ENCODE peak calls at places on chromosome 16, in seven cellular contexts. N is HCT116, S is GM12891, F is spleen, W is HL-60, O is stomach, X is suprapubic skin. J is an unnamed sample.

GRCh38 chr16:85838876-85839585 is 39.5 kb downstream of the COX4I1 start:
- DNase-seq in N (no peak), O (no peak), S (no peak), F (no peak), W (no peak), X (no peak), J (no peak)

GRCh38 chr16:85718682-85719081 is 29.9 kb upstream of the GINS2 start:
- DNase-seq in O (peak; percentile 34), W (no peak), S (no peak), F (no peak), N (no peak), X (no peak), J (no peak)

GRCh38 chr16:57145046-57145963 is 40.5 kb downstream of the PSME3IP1 start:
- DNase-seq in W (no peak), N (no peak), X (no peak), S (no peak), O (no peak), F (peak; percentile 70), J (peak; percentile 74)

GRCh38 chr16:84088695-84089395 is 27.9 kb downstream of the MBTPS1 start:
- DNase-seq in N (no peak), S (peak; percentile 61), O (peak; percentile 44), F (peak; percentile 83), X (no peak), W (peak; percentile 66), J (no peak)

GRCh38 chr16:87535855-87536794 is 43.3 kb upstream of the ZCCHC14 start:
- DNase-seq in F (no peak), S (no peak), O (no peak), N (no peak), X (no peak), W (no peak), J (peak; percentile 72)

GRCh38 chr16:31202402-31203385 is at the start of gene PYCARD:
- DNase-seq in W (peak; percentile 77), F (peak; percentile 93), N (no peak), X (peak; percentile 80), S (no peak), O (peak; percentile 45), J (peak; percentile 36)

GRCh38 chr16:56643080-56643778 is 4.8 kb downstream of the MT1A start:
- DNase-seq in F (peak; percentile 92), N (peak; percentile 78), S (no peak), W (peak; percentile 56), X (no peak), O (peak; percentile 89), J (no peak)

GRCh38 chr16:65002265-65002664 is 119.6 kb downstream of the CDH11 start:
- DNase-seq in F (no peak), O (no peak), N (no peak), X (no peak), W (no peak), S (no peak), J (peak; percentile 91)

GRCh38 chr16:57041182-57042156 is 50.9 kb upstream of the CPNE2 start:
- DNase-seq in O (peak; percentile 43), F (peak; percentile 90), S (no peak), W (peak; percentile 64), X (no peak), N (no peak), J (no peak)

GRCh38 chr16:48542020-48542473 is 67.9 kb downstream of the N4BP1 start:
- DNase-seq in N (no peak), X (peak; percentile 76), O (no peak), F (peak; percentile 82), W (peak; percentile 61), S (no peak), J (peak; percentile 49)

GRCh38 chr16:88634141-88634993 is 4.0 kb upstream of the IL17C start:
- DNase-seq in S (peak; percentile 82), W (peak; percentile 51), N (no peak), O (peak; percentile 53), F (peak; percentile 95), X (no peak), J (peak; percentile 44)

GRCh38 chr16:63856537-63856936 is 1265.3 kb downstream of the CDH11 start:
- DNase-seq in S (no peak), N (no peak), O (no peak), X (no peak), F (no peak), W (no peak), J (no peak)

GRCh38 chr16:56855936-56856335 is 9.1 kb upstream of the SLC12A3 start:
- DNase-seq in S (no peak), F (peak; percentile 24), W (no peak), O (no peak), X (no peak), N (no peak), J (peak; percentile 60)

DNA sequence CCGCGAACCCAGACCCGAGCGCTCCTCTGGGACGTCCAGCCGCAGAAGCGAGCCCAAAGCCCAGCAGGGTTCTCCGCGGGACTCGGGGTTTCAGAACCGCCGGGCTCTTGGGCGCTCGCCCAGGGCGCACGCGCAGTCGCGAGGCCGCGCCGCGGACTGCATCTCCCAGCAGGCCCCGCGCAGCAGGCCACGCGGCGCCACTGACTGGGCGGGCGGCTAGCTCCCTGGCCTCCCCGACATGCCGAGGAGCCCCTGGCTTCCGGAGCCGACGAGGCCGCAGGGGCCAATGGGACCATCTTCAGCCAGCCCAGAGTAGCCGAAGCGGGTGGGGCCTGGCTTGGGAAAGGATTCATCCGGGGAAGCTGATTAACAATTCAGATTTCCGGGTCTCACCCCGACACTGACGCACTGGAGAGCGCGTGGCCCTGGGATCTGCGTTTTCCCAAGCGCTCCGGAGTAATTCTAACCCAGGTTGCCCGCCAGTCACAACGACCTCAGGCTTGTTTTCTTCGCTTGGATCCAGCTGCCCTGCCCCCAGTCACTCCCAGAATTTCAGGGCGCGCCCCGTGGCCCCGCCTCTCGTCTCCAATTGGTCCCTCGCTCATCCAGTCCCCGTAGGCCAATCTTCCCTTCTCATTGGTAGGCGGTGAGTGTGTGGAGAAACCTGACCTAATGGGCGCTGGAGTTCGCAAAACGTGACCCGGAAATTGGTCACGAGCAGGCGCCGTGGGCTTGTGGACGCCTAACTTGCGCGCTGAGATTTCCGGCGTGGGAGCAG is at the start of gene ZNF263:
- DNase-seq in W (peak; percentile 98), O (peak; percentile 96), N (peak; percentile 95), F (peak; percentile 97), S (peak; percentile 96), X (peak; percentile 98), J (peak; percentile 98)
- TF ChIP-seq POLR2AphosphoS5 in W (peak; percentile 61), O (peak; percentile 72), N (peak; percentile 74), F (peak; percentile 91), S (peak; percentile 65), X (no peak), J (peak; percentile 83)

GRCh38 chr16:81634380-81635121 is 144.5 kb upstream of the PLCG2 start:
- DNase-seq in X (no peak), N (no peak), S (no peak), W (no peak), O (no peak), F (no peak), J (peak; percentile 81)
- TF ChIP-seq POLR2AphosphoS5 in X (no peak), N (no peak), S (no peak), W (no peak), O (no peak), F (no peak), J (no peak)

DNA sequence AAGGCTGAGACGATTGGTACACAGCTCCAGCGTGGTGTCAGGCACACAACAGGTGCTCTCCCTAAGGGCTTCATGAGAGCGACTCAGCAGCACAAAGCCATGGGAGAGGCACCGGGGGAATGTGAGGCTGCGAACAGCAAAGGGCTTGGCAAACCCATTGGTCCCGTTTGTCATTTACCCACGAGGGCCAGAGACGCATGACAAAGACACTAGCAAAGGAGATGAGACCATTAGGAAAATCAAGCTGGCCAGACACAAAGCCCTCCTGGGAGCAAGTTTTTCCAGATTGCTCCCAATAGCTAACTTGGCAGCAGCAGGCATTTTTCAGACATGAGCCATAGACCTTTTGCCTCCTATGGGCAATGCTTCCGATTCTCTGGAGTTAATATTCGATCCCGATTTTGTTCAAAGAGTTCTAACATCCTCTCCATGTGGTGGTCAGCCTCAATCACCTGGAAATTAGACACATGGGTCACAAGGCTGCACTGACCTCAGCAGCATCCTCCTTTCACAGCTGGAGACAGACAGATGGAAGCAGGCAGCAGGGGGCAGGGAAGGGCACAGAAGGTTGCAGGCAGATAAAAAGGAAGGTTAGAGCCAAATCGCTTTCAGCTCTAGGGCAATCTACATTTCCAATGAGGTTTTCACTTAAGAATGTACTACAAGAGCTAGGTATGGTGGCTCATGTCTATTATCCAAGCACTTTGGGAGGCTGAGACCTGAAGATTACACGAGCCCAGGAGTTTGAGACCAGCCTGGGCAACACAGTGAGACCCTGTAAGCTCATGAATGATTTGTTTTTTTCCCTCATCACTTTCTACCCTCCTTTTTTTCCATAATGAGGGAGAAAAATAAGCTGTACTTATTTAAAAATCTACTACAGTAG is 38.1 kb downstream of the TK2 start:
- DNase-seq in X (no peak), S (no peak), F (no peak), O (peak; percentile 25), W (no peak), N (peak; percentile 43), J (peak; percentile 70)
- TF ChIP-seq POLR2AphosphoS5 in X (no peak), S (no peak), F (no peak), O (no peak), W (no peak), N (peak; percentile 22), J (peak; percentile 20)

DNA sequence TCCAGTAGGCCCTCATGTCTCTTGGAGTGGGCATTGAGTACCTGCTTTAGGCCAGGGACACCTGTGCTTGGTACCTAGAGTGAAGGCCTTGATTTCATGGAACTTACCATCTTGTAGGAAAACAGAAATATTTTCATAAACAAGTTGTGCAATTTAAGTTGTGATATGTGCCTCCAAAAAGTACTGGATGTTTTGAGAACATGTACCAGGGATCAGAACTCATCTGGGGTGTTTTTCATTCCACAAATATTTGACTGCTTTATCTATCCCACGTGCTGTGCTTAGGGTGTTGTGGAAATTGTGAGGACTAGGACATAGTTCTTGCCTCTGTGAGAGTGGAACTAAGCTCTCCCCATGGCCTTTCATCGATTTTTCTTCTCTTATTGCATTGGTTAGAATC is 8.8 kb downstream of the NKD1 start:
- DNase-seq in F (no peak), O (no peak), X (no peak), N (no peak), S (no peak), W (no peak), J (no peak)
- TF ChIP-seq POLR2AphosphoS5 in F (no peak), O (no peak), X (no peak), N (no peak), S (no peak), W (no peak), J (no peak)

GRCh38 chr16:15816228-15816627 is 40.6 kb downstream of the MYH11 start:
- DNase-seq in S (no peak), W (no peak), O (no peak), X (no peak), F (no peak), N (no peak), J (no peak)

GRCh38 chr16:15822957-15823356 is 33.9 kb downstream of the MYH11 start:
- DNase-seq in O (peak; percentile 68), F (peak; percentile 68), W (no peak), N (no peak), X (no peak), S (no peak), J (no peak)

GRCh38 chr16:15819046-15819445 is 37.8 kb downstream of the MYH11 start:
- DNase-seq in X (peak; percentile 5), W (no peak), S (no peak), F (no peak), N (no peak), O (no peak), J (no peak)

GRCh38 chr16:15825750-15826305 is 31.0 kb downstream of the MYH11 start:
- DNase-seq in X (no peak), O (no peak), N (no peak), W (no peak), S (no peak), F (peak; percentile 40), J (no peak)

GRCh38 chr16:15820837-15821236 is 36.0 kb downstream of the MYH11 start:
- DNase-seq in S (no peak), N (no peak), X (peak; percentile 11), W (no peak), F (peak; percentile 22), O (no peak), J (no peak)
- TF ChIP-seq POLR2AphosphoS5 in S (no peak), N (no peak), X (no peak), W (no peak), F (no peak), O (no peak), J (no peak)